ENCODE peak calls at places on chromosomes 12 and 14, in five cellular contexts. B is GM12892; G is NCI-H345; Z is activated CD8-positive, alpha-beta memory T cell treated with anti-CD3 and anti-CD28 coated beads for 24 hours; Y is GM10248. R is an unnamed sample.

GRCh38 chr12:57096748-57097553 is 8.0 kb downstream of the NAB2 start:
- DNase-seq in B (no peak), G (no peak), Z (no peak), Y (no peak), R (peak)

GRCh38 chr12:132614861-132615578 is 3.6 kb upstream of the P2RX2 start:
- DNase-seq in B (peak), G (peak), Z (peak), Y (peak), R (peak)

GRCh38 chr12:109673379-109673778 is 40.2 kb upstream of the FAM222A start:
- DNase-seq in B (no peak), G (no peak), Z (no peak), Y (no peak), R (no peak)

GRCh38 chr12:91109148-91109564 is 2.1 kb downstream of the LUM start:
- DNase-seq in B (no peak), G (no peak), Z (peak), Y (peak), R (peak)

GRCh38 chr12:98532687-98533304 is 17.4 kb downstream of the TMPO start:
- DNase-seq in B (no peak), G (peak), Z (no peak), Y (no peak), R (peak)

GRCh38 chr12:96472384-96472783 is 17.0 kb upstream of the CFAP54 start:
- DNase-seq in B (no peak), G (no peak), Z (no peak), Y (no peak), R (no peak)

GRCh38 chr12:31288381-31288780 is 37.6 kb downstream of the SINHCAF start:
- DNase-seq in B (no peak), G (no peak), Z (no peak), Y (no peak), R (no peak)

GRCh38 chr12:41663487-41664258 is 475.6 kb downstream of the PDZRN4 start:
- DNase-seq in B (no peak), G (no peak), Z (no peak), Y (no peak), R (no peak)

GRCh38 chr12:9064201-9064814 is 51.4 kb downstream of the A2M start:
- DNase-seq in B (peak), G (peak), Z (peak), Y (peak), R (peak)

GRCh38 chr12:52249511-52250047 is 16.5 kb downstream of the KRT7 start:
- DNase-seq in B (no peak), G (no peak), Z (no peak), Y (no peak), R (no peak)

GRCh38 chr12:52019123-52019770 is 12.5 kb downstream of the TAMALIN start:
- DNase-seq in B (no peak), G (peak), Z (no peak), Y (no peak), R (no peak)

GRCh38 chr14:101152855-101153254 is 249.3 kb upstream of the RTL1 start:
- DNase-seq in B (no peak), G (no peak), Z (no peak), Y (no peak), R (no peak)

GRCh38 chr14:99196310-99196650 is 75.7 kb downstream of the BCL11B start:
- DNase-seq in B (no peak), G (no peak), Z (no peak), Y (no peak), R (no peak)

GRCh38 chr12:132437252-132438138 is 52.5 kb upstream of the FBRSL1 start:
- DNase-seq in B (no peak), G (no peak), Z (no peak), Y (no peak), R (no peak)

GRCh38 chr12:49585477-49586445 is 17.8 kb upstream of the MCRS1 start:
- DNase-seq in B (no peak), G (no peak), Z (no peak), Y (no peak), R (no peak)

GRCh38 chr12:131137836-131138637 is 184.3 kb downstream of the ADGRD1 start:
- DNase-seq in B (no peak), G (no peak), Z (peak), Y (no peak), R (no peak)

GRCh38 chr12:67989184-67989965 is at the start of gene IFNG-AS1:
- DNase-seq in B (no peak), G (no peak), Z (no peak), Y (no peak), R (peak)

GRCh38 chr14:93984987-93985410 is 8.6 kb upstream of the ASB2 start:
- DNase-seq in B (no peak), G (no peak), Z (no peak), Y (no peak), R (no peak)

GRCh38 chr14:104460920-104461651 is 118.5 kb upstream of the C14orf180 start:
- DNase-seq in B (no peak), G (peak), Z (peak), Y (no peak), R (no peak)

GRCh38 chr12:1504304-1505150 is 89.9 kb downstream of the FBXL14 start:
- DNase-seq in B (no peak), G (no peak), Z (peak), Y (no peak), R (no peak)

GRCh38 chr12:122869207-122869973 is 26.5 kb downstream of the VPS37B start:
- DNase-seq in B (no peak), G (no peak), Z (no peak), Y (no peak), R (no peak)

GRCh38 chr12:62813031-62813829 is 121.7 kb downstream of the PPM1H start:
- DNase-seq in B (no peak), G (no peak), Z (peak), Y (peak), R (peak)

GRCh38 chr12:6613776-6614512 is 6.8 kb upstream of the CHD4 start:
- DNase-seq in B (peak), G (peak), Z (no peak), Y (peak), R (peak)

GRCh38 chr12:95802482-95803264 is 12.1 kb upstream of the NTN4 start:
- DNase-seq in B (no peak), G (no peak), Z (no peak), Y (no peak), R (no peak)

GRCh38 chr14:60212503-60213371 is 36.3 kb upstream of the PPM1A start:
- DNase-seq in B (no peak), G (no peak), Z (no peak), Y (peak), R (peak)

GRCh38 chr12:53324113-53324778 is 2.8 kb upstream of the AAAS start:
- DNase-seq in B (no peak), G (no peak), Z (peak), Y (peak), R (peak)

GRCh38 chr14:26032348-26032747 is 565.5 kb downstream of the NOVA1 start:
- DNase-seq in B (no peak), G (no peak), Z (no peak), Y (no peak), R (no peak)

GRCh38 chr12:86015026-86015425 is 140.9 kb downstream of the NTS start:
- DNase-seq in B (no peak), G (no peak), Z (no peak), Y (no peak), R (no peak)

GRCh38 chr12:56474389-56474788 is 6.0 kb downstream of the SPRYD4 start:
- DNase-seq in B (no peak), G (no peak), Z (no peak), Y (no peak), R (no peak)

GRCh38 chr14:58078471-58078870 is 73.5 kb downstream of the ARMH4 start:
- DNase-seq in B (no peak), G (no peak), Z (no peak), Y (no peak), R (no peak)

GRCh38 chr12:43937947-43938346 is 102.1 kb downstream of the TMEM117 start:
- DNase-seq in B (no peak), G (no peak), Z (no peak), Y (no peak), R (peak)